ENCODE peak calls at places on chromosomes 6 and 20, in seven cellular contexts. P is HT-29; K is spleen; U is colonic mucosa; E is AG08395; Q is Right ventricle myocardium superior; R is CD8-positive, alpha-beta T cell. Y is an unnamed sample.
A peak's percentile ranks its signal among the peaks of the same experiment; 100 is the strongest.

GRCh38 chr6:148203970-148204369 is 138.7 kb upstream of the SASH1 start:
- DNase-seq in P (no peak), K (no peak), U (no peak), E (peak; percentile 57), Q (no peak), R (peak; percentile 51), Y (no peak)

GRCh38 chr6:94733066-94733465 is 844.3 kb upstream of the MANEA start:
- DNase-seq in P (no peak), K (no peak), U (no peak), E (no peak), Q (no peak), R (no peak), Y (no peak)

GRCh38 chr6:136550330-136551071 is at the start of gene MAP7:
- DNase-seq in P (peak; percentile 93), K (peak; percentile 90), U (peak; percentile 89), E (peak; percentile 59), Q (peak; percentile 65), R (peak; percentile 73), Y (no peak)

GRCh38 chr6:146887447-146888077 is 288.8 kb downstream of the ADGB start:
- DNase-seq in P (no peak), K (no peak), U (no peak), E (no peak), Q (no peak), R (no peak), Y (no peak)

GRCh38 chr6:132130530-132131298 is 179.5 kb upstream of the CCN2 start:
- DNase-seq in P (no peak), K (peak; percentile 69), U (no peak), E (peak; percentile 68), Q (peak; percentile 58), R (no peak), Y (peak; percentile 70)

GRCh38 chr6:130460934-130461333 is 95.1 kb downstream of the TMEM200A start:
- DNase-seq in P (no peak), K (no peak), U (no peak), E (no peak), Q (no peak), R (no peak), Y (no peak)

GRCh38 chr6:131741688-131742393 is 31.0 kb upstream of the CTAGE9 start:
- DNase-seq in P (no peak), K (no peak), U (no peak), E (no peak), Q (no peak), R (no peak), Y (no peak)

GRCh38 chr6:69578366-69578890 is 218.4 kb downstream of the LMBRD1 start:
- DNase-seq in P (no peak), K (no peak), U (no peak), E (no peak), Q (no peak), R (no peak), Y (no peak)

GRCh38 chr20:12557224-12557623 is 451.5 kb upstream of the SPTLC3 start:
- DNase-seq in P (no peak), K (no peak), U (no peak), E (no peak), Q (no peak), R (no peak), Y (no peak)

GRCh38 chr6:57038906-57039305 is 7.6 kb upstream of the KIAA1586 start:
- DNase-seq in P (no peak), K (no peak), U (no peak), E (no peak), Q (no peak), R (no peak), Y (no peak)

GRCh38 chr6:41901882-41902519 is 6.8 kb upstream of the USP49 start:
- DNase-seq in P (peak; percentile 19), K (no peak), U (peak; percentile 34), E (no peak), Q (no peak), R (peak; percentile 67), Y (no peak)

GRCh38 chr6:391559-392440 is at the start of gene IRF4:
- DNase-seq in P (no peak), K (peak; percentile 89), U (peak; percentile 36), E (no peak), Q (no peak), R (no peak), Y (no peak)

GRCh38 chr20:1567392-1568165 is 10.1 kb upstream of the SIRPD start:
- DNase-seq in P (no peak), K (no peak), U (no peak), E (peak; percentile 69), Q (no peak), R (no peak), Y (no peak)

GRCh38 chr6:40923326-40923725 is 115.7 kb downstream of the UNC5CL start:
- DNase-seq in P (no peak), K (no peak), U (no peak), E (no peak), Q (no peak), R (no peak), Y (no peak)